ENCODE peak calls at places on chromosomes 2 and 18, in eight cellular contexts. R, M, P, L, F, A, U and O are unnamed samples.

GRCh38 chr2:72293620-72294019 is 146.0 kb upstream of the CYP26B1 start:
- DNase-seq in U (peak; percentile 37), A (no peak), F (no peak), R (no peak), P (peak; percentile 43), L (no peak), M (no peak), O (no peak)

GRCh38 chr2:128638311-128638710 is 319.6 kb upstream of the HS6ST1 start:
- DNase-seq in U (no peak), F (no peak), R (no peak), P (no peak), L (no peak), A (no peak), M (no peak), O (no peak)

GRCh38 chr2:240637116-240637900 is 12.0 kb downstream of the GPR35 start:
- DNase-seq in R (peak; percentile 6), F (no peak), P (no peak), M (no peak), L (no peak), A (no peak), U (no peak), O (no peak)

GRCh38 chr2:47040662-47041061 is 114.4 kb downstream of the STPG4 start:
- DNase-seq in M (no peak), R (no peak), F (no peak), L (no peak), U (no peak), P (no peak), A (no peak), O (no peak)

GRCh38 chr18:22285299-22286140 is 116.1 kb downstream of the GATA6 start:
- DNase-seq in R (no peak), M (no peak), P (peak; percentile 56), F (no peak), A (no peak), U (no peak), L (no peak), O (no peak)

GRCh38 chr2:1617425-1618021 is 126.8 kb downstream of the PXDN start:
- DNase-seq in P (no peak), U (no peak), A (no peak), L (no peak), M (no peak), F (no peak), R (no peak), O (no peak)

GRCh38 chr2:11305958-11306357 is 38.5 kb downstream of the ROCK2 start:
- DNase-seq in F (peak; percentile 15), M (no peak), R (no peak), U (peak; percentile 92), P (peak; percentile 83), L (no peak), A (peak; percentile 63), O (no peak)

GRCh38 chr2:241879326-241879725 is 9.8 kb downstream of the RTP5 start:
- DNase-seq in L (no peak), F (no peak), P (no peak), M (no peak), A (no peak), R (no peak), U (no peak), O (no peak)

GRCh38 chr2:6872412-6872811 is 5.2 kb upstream of the RSAD2 start:
- DNase-seq in P (no peak), L (peak; percentile 87), M (no peak), F (no peak), R (no peak), U (no peak), A (no peak), O (no peak)

GRCh38 chr2:44200011-44200410 is 31.3 kb downstream of the PPM1B start:
- DNase-seq in L (no peak), F (no peak), R (no peak), A (no peak), M (no peak), P (no peak), U (no peak), O (no peak)

GRCh38 chr2:181789827-181790448 is 101.6 kb upstream of the ITPRID2 start:
- DNase-seq in L (no peak), M (no peak), P (no peak), F (no peak), U (peak; percentile 48), A (no peak), R (no peak), O (no peak)